ENCODE peak calls at places on chromosomes 7 and 10, in four cellular contexts. V is HFF-Myc, W is OCI-LY7, J is tibial nerve. F is an unnamed sample.

GRCh38 chr10:75165684-75166622 is 44.6 kb upstream of the VDAC2 start:
- DNase-seq in J (no peak), W (peak), V (no peak), F (no peak)

GRCh38 chr7:107596881-107597581 is 17.0 kb downstream of the BCAP29 start:
- DNase-seq in W (no peak), J (no peak), V (no peak), F (no peak)

GRCh38 chr7:16098585-16099179 is 322.7 kb downstream of the CRPPA start:
- DNase-seq in J (peak), V (no peak), W (no peak), F (no peak)

GRCh38 chr10:113525713-113526112 is 27.1 kb upstream of the HABP2 start:
- DNase-seq in V (no peak), J (no peak), W (no peak), F (no peak)

GRCh38 chr7:441713-442421 is 77.8 kb downstream of the PDGFA start:
- DNase-seq in J (no peak), V (no peak), W (no peak), F (no peak)

GRCh38 chr10:26855186-26855585 is 5.6 kb downstream of the ABI1 start:
- DNase-seq in J (no peak), V (no peak), W (no peak), F (no peak)

GRCh38 chr10:50431791-50432190 is 180.5 kb upstream of the ASAH2 start:
- DNase-seq in J (no peak), W (no peak), V (no peak), F (no peak)

GRCh38 chr10:4265964-4266363 is 481.0 kb upstream of the KLF6 start:
- DNase-seq in V (no peak), W (no peak), J (no peak), F (no peak)

GRCh38 chr7:32905175-32905662 is 13.7 kb upstream of the KBTBD2 start:
- DNase-seq in W (no peak), V (peak), J (peak), F (no peak)

GRCh38 chr7:32680259-32681173 is 185.2 kb downstream of the AVL9 start:
- DNase-seq in V (peak), J (no peak), W (no peak), F (no peak)

GRCh38 chr10:92478536-92478935 is 95.4 kb downstream of the IDE start:
- DNase-seq in V (no peak), J (no peak), W (no peak), F (no peak)

GRCh38 chr7:128919881-128920789 is 9.6 kb upstream of the KCP start:
- DNase-seq in V (no peak), W (no peak), J (no peak), F (no peak)

GRCh38 chr7:23472974-23473847 is 2.9 kb upstream of the IGF2BP3 start:
- DNase-seq in V (no peak), W (peak), J (no peak), F (no peak)

GRCh38 chr10:128064615-128065580 is 61.3 kb downstream of the MKI67 start:
- DNase-seq in W (peak), J (peak), V (no peak), F (peak)

GRCh38 chr10:132411561-132412253 is 14.7 kb downstream of the PWWP2B start:
- DNase-seq in J (no peak), W (no peak), V (no peak), F (no peak)

GRCh38 chr10:80541144-80541750 is 3.5 kb downstream of the SH2D4B start:
- DNase-seq in W (no peak), V (no peak), J (no peak), F (no peak)

GRCh38 chr10:50600831-50601466 is 22.8 kb downstream of the SGMS1 start:
- DNase-seq in J (no peak), W (no peak), V (no peak), F (no peak)

GRCh38 chr10:119542357-119542989 is at the start of gene RGS10:
- DNase-seq in W (peak), J (peak), V (no peak), F (no peak)

GRCh38 chr7:46854958-46855473 is 726.9 kb downstream of the TNS3 start:
- DNase-seq in W (no peak), V (no peak), J (no peak), F (peak)

GRCh38 chr10:48504141-48504885 is 100.6 kb downstream of the ARHGAP22 start:
- DNase-seq in J (no peak), W (no peak), V (no peak), F (no peak)

GRCh38 chr10:43210556-43210955 is 56.3 kb downstream of the RASGEF1A start:
- DNase-seq in J (no peak), V (no peak), W (no peak), F (no peak)

GRCh38 chr7:54995166-54995565 is 23.7 kb upstream of the EGFR start:
- DNase-seq in W (no peak), J (no peak), V (no peak), F (no peak)

GRCh38 chr10:46530249-46531186 is 25.9 kb downstream of the GPRIN2 start:
- DNase-seq in V (peak), W (no peak), J (peak), F (no peak)

GRCh38 chr10:104076743-104077160 is 8.9 kb downstream of the COL17A1 start:
- DNase-seq in W (no peak), V (peak), J (peak), F (peak)

GRCh38 chr7:95636140-95636539 is 39.8 kb upstream of the PDK4 start:
- DNase-seq in V (no peak), J (no peak), W (no peak), F (no peak)

GRCh38 chr10:3720228-3721019 is 64.6 kb downstream of the KLF6 start:
- DNase-seq in V (peak), W (no peak), J (peak), F (peak)

GRCh38 chr7:1856966-1857441 is 186.9 kb downstream of the ELFN1 start:
- DNase-seq in J (no peak), W (no peak), V (no peak), F (no peak)

GRCh38 chr7:29289156-29290021 is 94.8 kb downstream of the CHN2 start:
- DNase-seq in W (no peak), V (peak), J (no peak), F (no peak)

GRCh38 chr10:22341190-22341935 is 3.9 kb upstream of the SPAG6 start:
- DNase-seq in J (no peak), V (no peak), W (no peak), F (no peak)

GRCh38 chr10:12396093-12396492 is 46.7 kb downstream of the CAMK1D start:
- DNase-seq in J (no peak), V (no peak), W (no peak), F (no peak)

GRCh38 chr10:103231047-103231551 is 14.6 kb upstream of the RPEL1 start:
- DNase-seq in V (peak), W (no peak), J (no peak), F (peak)

GRCh38 chr7:16650266-16650665 is 4.3 kb downstream of the BZW2 start:
- DNase-seq in J (no peak), W (no peak), V (no peak), F (no peak)

GRCh38 chr7:45162943-45163691 is 5.5 kb downstream of the RAMP3 start:
- DNase-seq in V (no peak), J (no peak), W (no peak), F (no peak)

GRCh38 chr10:117555863-117556262 is 13.3 kb downstream of the EMX2 start:
- DNase-seq in W (no peak), V (no peak), J (no peak), F (no peak)

GRCh38 chr10:113937756-113938155 is 83.3 kb downstream of the NHLRC2 start:
- DNase-seq in V (no peak), W (no peak), J (no peak), F (no peak)

GRCh38 chr10:118970770-118971169 is 58.7 kb upstream of the NANOS1 start:
- DNase-seq in V (no peak), J (no peak), W (no peak), F (no peak)

GRCh38 chr10:112767156-112767555 is 182.9 kb upstream of the TCF7L2 start:
- DNase-seq in J (no peak), V (no peak), W (no peak), F (no peak)

GRCh38 chr7:141221007-141221612 is 147.2 kb downstream of the TMEM178B start:
- DNase-seq in V (no peak), W (no peak), J (no peak), F (no peak)

DNA sequence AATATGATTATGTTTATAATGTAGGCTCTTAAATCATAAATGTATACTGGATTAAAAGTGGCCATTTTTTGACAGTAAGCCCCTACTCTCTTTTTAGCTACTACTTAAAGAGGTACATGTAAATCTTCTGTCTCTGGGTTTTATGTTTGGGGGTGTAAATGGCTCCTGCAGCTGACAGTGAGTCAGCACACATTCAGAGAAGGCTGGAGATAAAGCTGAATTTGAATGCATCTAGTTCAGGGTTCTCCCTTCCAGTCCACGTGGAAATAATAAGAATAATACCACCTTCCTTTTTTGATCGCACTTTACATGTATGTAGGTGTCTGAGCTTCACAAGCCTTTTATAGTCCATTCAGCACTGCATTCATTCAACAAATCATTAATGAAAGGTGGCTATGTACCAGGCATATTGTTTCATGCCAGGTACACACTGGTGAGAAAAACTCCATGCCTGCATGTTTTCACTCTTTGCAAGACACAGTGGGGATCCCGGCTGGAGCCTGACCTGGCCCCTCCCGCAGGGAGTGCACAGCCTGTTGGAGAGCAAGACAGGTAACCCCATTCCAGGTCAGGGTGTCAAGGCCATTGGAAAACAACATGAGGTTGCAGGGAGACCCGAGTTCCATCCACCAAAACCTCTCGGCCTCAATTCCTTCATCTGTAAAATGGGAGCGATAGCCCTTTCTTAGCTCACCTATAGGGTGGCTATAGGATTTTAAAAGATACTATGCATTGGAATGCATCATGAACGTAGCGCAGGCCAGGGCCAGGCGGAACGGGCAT is 107.5 kb upstream of the ANLN start:
- DNase-seq in J (no peak), V (no peak), W (no peak), F (no peak)
- H3K4me3 ChIP-seq in J (no peak), V (no peak), W (no peak), F (no peak)

GRCh38 chr10:29962451-29962850 is 96.9 kb downstream of the JCAD start:
- DNase-seq in W (no peak), V (no peak), J (no peak), F (no peak)

GRCh38 chr10:29957887-29958330 is 101.5 kb downstream of the JCAD start:
- DNase-seq in J (peak), V (no peak), W (no peak), F (peak)

GRCh38 chr10:29961351-29961750 is 98.0 kb downstream of the JCAD start:
- DNase-seq in J (no peak), W (no peak), V (no peak), F (no peak)

GRCh38 chr10:29958440-29958839 is 100.9 kb downstream of the JCAD start:
- DNase-seq in V (no peak), J (no peak), W (no peak), F (no peak)

GRCh38 chr10:29960261-29960660 is 99.1 kb downstream of the JCAD start:
- DNase-seq in W (no peak), J (no peak), V (no peak), F (no peak)
- TF ChIP-seq CTCF in W (no peak), J (no peak), V (no peak), F (no peak)

GRCh38 chr10:990808-991207 is 2.6 kb downstream of the GTPBP4 start:
- DNase-seq in W (no peak), J (no peak), V (no peak), F (no peak)

GRCh38 chr10:987635-987905 is 664 bp upstream of the GTPBP4 start:
- DNase-seq in V (no peak), J (peak), W (no peak), F (no peak)

GRCh38 chr10:986881-987634 is 1.2 kb upstream of the GTPBP4 start:
- DNase-seq in W (no peak), J (no peak), V (peak), F (peak)

GRCh38 chr10:987906-988666 is at the start of gene GTPBP4:
- DNase-seq in J (peak), V (peak), W (peak), F (peak)

GRCh38 chr10:988667-989545 is 672 bp downstream of the GTPBP4 start:
- DNase-seq in V (no peak), W (no peak), J (no peak), F (no peak)
- H3K4me3 ChIP-seq in V (peak), W (peak), J (peak), F (peak)

GRCh38 chr10:62459500-62459899 is 85.3 kb downstream of the ZNF365 start:
- DNase-seq in V (no peak), W (no peak), J (no peak), F (no peak)
- TF ChIP-seq CTCF in V (no peak), W (no peak), J (no peak), F (no peak)

GRCh38 chr7:100490483-100491191 is 6.9 kb downstream of the NYAP1 start:
- DNase-seq in W (no peak), V (no peak), J (no peak), F (no peak)

GRCh38 chr7:100491192-100491578 is 7.5 kb downstream of the NYAP1 start:
- DNase-seq in J (no peak), W (no peak), V (no peak), F (no peak)

GRCh38 chr7:100489824-100490223 is 6.1 kb downstream of the NYAP1 start:
- DNase-seq in J (no peak), W (peak), V (peak), F (peak)

GRCh38 chr7:100493476-100494264 is 9.9 kb downstream of the NYAP1 start:
- DNase-seq in W (peak), J (no peak), V (no peak), F (no peak)

GRCh38 chr7:100492738-100493475 is 9.2 kb downstream of the NYAP1 start:
- DNase-seq in J (no peak), W (no peak), V (no peak), F (no peak)
- H3K4me3 ChIP-seq in J (peak), W (no peak), V (no peak), F (peak)

GRCh38 chr7:64834989-64835388 is 40.8 kb downstream of the ZNF138 start:
- DNase-seq in W (no peak), V (no peak), J (no peak), F (no peak)

GRCh38 chr7:64830926-64831325 is 36.7 kb downstream of the ZNF138 start:
- DNase-seq in J (no peak), V (no peak), W (no peak), F (no peak)

GRCh38 chr7:64832136-64832535 is 37.9 kb downstream of the ZNF138 start:
- DNase-seq in V (no peak), J (no peak), W (no peak), F (peak)
- TF ChIP-seq CTCF in V (no peak), J (no peak), W (no peak), F (no peak)

DNA sequence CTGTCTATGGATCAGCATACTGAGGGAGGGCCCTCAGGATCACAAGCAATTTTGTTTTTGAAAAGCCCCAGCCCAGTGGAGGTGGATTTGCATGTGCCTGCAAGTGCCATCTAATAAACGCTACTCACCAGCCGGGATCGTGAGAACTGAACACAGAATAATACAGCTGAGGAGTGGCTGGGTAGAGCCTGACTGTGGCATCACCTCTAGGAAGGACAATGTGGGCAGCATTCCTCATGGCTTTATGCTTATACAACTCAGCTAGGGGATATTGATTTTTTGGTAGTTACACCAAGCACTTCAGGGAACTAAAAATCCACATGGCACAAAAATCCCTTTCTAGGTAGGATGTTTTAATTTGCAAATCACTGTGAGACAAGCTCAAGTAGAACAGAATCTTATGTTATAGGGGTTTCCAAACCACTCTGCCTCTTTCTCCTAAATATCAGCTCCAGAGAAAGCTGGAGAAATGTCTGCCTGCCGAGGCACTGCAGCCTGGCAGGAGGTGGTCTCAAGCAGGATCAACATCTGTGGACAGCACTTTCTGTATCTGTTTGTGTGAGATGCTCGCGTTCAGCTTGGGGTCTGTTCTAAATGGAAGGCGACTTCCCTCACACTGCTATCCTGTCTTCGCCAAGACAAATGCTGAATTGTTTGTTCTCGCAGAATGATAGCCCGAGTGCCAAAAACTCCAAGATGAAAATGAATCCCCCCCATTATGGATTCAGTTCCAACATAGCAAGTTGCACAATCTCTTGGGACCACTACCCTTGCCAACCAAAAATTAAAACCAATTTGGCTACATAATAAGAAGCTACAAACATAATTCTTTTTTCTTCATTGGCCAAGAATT is 72.4 kb upstream of the PALS2 start:
- DNase-seq in J (no peak), V (no peak), W (no peak), F (no peak)
- H3K4me3 ChIP-seq in J (no peak), V (no peak), W (no peak), F (no peak)

GRCh38 chr7:101248276-101248675 is 3.4 kb upstream of the FIS1 start:
- DNase-seq in W (no peak), J (no peak), V (no peak), F (no peak)
- TF ChIP-seq CTCF in W (no peak), J (no peak), V (no peak), F (no peak)